ENCODE peak calls at places on chromosomes 3 and 15, in eight cellular contexts. B, C, E, D, F, N, Z and M are unnamed samples.

GRCh38 chr15:101049282-101049681 is 130.1 kb downstream of the LRRK1 start:
- DNase-seq in C (no peak), F (no peak), B (peak), Z (peak), N (no peak), D (peak), E (no peak), M (no peak)

GRCh38 chr15:70250208-70251201 is 152.8 kb upstream of the TLE3 start:
- DNase-seq in F (no peak), D (no peak), Z (no peak), N (no peak), C (no peak), E (no peak), B (peak), M (no peak)

GRCh38 chr3:192879346-192880031 is 38.2 kb downstream of the MB21D2 start:
- DNase-seq in C (no peak), N (no peak), Z (no peak), D (no peak), F (no peak), B (no peak), E (peak), M (no peak)

GRCh38 chr3:180049391-180049790 is 12.7 kb upstream of the PEX5L start:
- DNase-seq in D (no peak), F (no peak), E (no peak), B (no peak), Z (no peak), N (no peak), C (no peak), M (no peak)

GRCh38 chr3:42666022-42666421 is 12.5 kb downstream of the ZBTB47 start:
- DNase-seq in D (no peak), E (no peak), Z (no peak), C (no peak), F (no peak), N (no peak), B (no peak), M (no peak)

GRCh38 chr3:67941433-67942030 is 287.1 kb upstream of the SUCLG2 start:
- DNase-seq in C (no peak), E (no peak), B (no peak), Z (no peak), D (no peak), N (no peak), F (no peak), M (no peak)

GRCh38 chr3:84980456-84980855 is 21.7 kb downstream of the CADM2 start:
- DNase-seq in D (no peak), F (no peak), Z (no peak), B (no peak), N (no peak), C (no peak), E (no peak), M (no peak)

GRCh38 chr3:146803746-146804145 is 198.6 kb upstream of the PLSCR5 start:
- DNase-seq in F (no peak), Z (no peak), E (peak), D (no peak), C (no peak), N (no peak), B (no peak), M (no peak)

GRCh38 chr3:171116365-171116764 is 89.8 kb upstream of the SLC2A2 start:
- DNase-seq in B (no peak), E (peak), Z (no peak), C (no peak), N (no peak), D (no peak), F (no peak), M (no peak)

GRCh38 chr15:39583586-39584265 is 2.8 kb downstream of the THBS1 start:
- DNase-seq in E (peak), B (peak), N (peak), D (peak), C (no peak), Z (no peak), F (no peak), M (no peak)

GRCh38 chr3:168386301-168386700 is 290.6 kb upstream of the GOLIM4 start:
- DNase-seq in D (no peak), F (no peak), N (no peak), B (no peak), C (no peak), E (no peak), Z (no peak), M (no peak)

GRCh38 chr3:10933470-10933957 is 59.0 kb upstream of the SLC6A1 start:
- DNase-seq in F (no peak), B (no peak), N (peak), E (no peak), C (no peak), Z (no peak), D (no peak), M (no peak)

GRCh38 chr15:68677996-68678395 is 99.2 kb downstream of the CORO2B start:
- DNase-seq in C (no peak), D (no peak), F (no peak), Z (no peak), E (no peak), B (no peak), N (no peak), M (no peak)

GRCh38 chr15:32872606-32873291 is 154.9 kb downstream of the GREM1 start:
- DNase-seq in C (no peak), B (no peak), Z (no peak), E (peak), D (peak), F (no peak), N (peak), M (no peak)

GRCh38 chr3:129441782-129442181 is 1.8 kb downstream of the IFT122 start:
- DNase-seq in C (no peak), Z (peak), F (no peak), D (no peak), N (peak), E (peak), B (peak), M (no peak)
- H3K4me3 ChIP-seq in C (peak), Z (no peak), F (no peak), D (no peak), N (no peak), E (no peak), B (no peak), M (no peak)

DNA sequence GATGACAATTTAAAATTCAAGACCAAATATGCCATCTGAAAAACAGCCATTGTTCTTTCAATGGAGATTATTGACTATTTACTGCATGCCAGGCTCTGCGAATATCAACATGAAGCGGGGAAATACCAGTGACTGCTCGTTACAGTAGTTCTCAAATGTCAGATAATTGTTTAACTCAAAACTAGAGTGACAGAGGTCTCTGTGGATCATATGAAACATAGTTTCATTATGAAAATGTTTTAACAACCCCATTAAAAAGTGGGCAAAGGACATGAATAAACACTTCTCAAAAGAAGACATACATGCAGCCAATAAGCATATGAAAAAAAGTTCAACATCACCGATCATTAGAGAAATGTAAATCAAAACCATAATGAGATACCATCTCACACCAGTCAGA is 50.0 kb upstream of the GPR149 start:
- DNase-seq in Z (no peak), C (no peak), N (no peak), B (no peak), F (no peak), E (no peak), D (no peak), M (no peak)
- H3K4me3 ChIP-seq in Z (no peak), C (no peak), N (no peak), B (no peak), F (no peak), E (no peak), D (no peak), M (no peak)

DNA sequence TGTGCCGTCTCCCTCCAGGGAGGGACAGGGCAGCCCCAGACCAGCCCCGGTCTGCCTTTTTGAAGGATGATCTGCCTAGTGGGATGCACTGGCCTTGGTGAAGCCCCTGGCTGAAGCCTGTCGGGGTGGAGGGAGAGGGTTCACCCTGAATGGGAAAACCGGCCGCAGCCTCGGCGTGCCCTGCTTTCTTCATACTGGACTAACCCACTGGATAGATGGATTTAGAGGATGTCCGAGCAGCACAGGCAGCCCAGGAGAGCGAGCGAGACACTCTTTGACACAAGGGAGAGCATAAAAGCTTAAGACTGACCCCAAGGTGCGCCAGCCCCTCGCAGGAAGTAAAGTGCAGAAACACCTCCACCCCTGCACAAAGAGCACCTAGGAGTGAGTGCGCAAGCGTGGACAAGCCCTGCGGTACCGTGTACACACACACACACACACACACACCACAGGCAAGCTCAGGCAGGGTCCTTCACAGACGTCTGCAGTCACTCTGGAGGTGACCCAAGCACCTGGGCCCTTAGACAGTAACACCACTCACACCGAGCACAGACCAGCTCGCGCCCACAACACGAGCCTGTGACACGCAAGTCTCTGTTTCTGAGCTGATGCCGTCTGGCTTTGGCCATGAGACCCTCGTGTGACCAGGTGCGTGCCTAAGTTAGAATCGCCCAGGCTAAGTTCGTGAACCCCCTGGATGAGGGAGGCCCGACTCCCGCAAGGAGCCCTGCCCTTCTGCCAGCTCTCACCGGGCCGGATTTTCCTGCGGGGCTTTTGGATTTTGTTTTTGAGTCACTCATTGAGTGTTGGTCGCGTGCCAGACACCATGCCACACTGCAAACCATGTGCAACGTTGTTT is 11.3 kb downstream of the SEMA4B start:
- DNase-seq in D (peak), C (no peak), F (no peak), Z (no peak), N (no peak), E (peak), B (no peak), M (no peak)
- H3K4me3 ChIP-seq in D (no peak), C (no peak), F (no peak), Z (no peak), N (no peak), E (no peak), B (no peak), M (no peak)

GRCh38 chr3:197295871-197296270 is 2.5 kb downstream of the DLG1 start:
- DNase-seq in Z (no peak), C (no peak), D (no peak), B (no peak), N (no peak), F (no peak), E (no peak), M (peak)
- H3K4me3 ChIP-seq in Z (no peak), C (peak), D (peak), B (peak), N (peak), F (peak), E (peak), M (peak)

DNA sequence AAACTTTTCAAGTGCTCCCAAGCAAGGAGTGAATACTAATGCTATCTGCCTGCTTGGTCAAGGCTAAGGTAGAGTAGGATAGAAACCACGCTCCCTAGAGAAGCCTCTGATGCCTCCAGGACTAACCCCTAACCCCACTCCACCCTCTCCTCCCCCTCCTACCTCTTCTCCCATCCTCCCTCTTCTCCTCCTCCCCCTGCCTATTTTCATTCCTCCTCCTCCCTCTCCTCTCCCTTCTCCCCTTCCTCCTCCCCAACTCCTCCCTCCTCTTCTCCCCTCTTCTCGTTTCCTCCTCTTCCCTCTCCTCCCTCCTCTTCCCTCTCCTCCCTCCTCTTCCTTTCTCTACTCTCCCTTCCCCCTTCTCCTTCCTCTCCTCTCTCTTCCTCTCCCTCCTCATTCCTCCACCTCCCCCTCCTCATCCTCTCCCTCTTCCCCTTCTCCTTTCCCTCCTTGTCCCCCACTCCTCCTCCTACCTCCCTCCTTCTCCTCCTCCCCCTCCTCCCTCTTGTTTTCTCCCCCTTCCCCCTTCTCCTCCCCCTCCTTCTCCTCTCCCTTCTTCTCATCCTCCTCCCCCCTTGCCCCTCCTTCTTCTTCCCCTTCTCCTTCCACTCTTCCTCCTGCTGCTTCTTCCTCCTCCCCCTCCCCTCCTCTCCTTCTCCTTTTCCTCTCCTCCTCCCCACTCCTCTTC is 12.8 kb upstream of the MEX3B start:
- DNase-seq in N (no peak), Z (no peak), D (no peak), F (no peak), E (no peak), B (no peak), C (no peak), M (no peak)
- H3K4me3 ChIP-seq in N (no peak), Z (no peak), D (no peak), F (no peak), E (no peak), B (no peak), C (no peak), M (no peak)

GRCh38 chr15:63192604-63193206 is 3.3 kb downstream of the RAB8B start:
- DNase-seq in D (no peak), F (no peak), B (no peak), C (no peak), E (no peak), N (no peak), Z (no peak), M (peak)

GRCh38 chr15:63191895-63192603 is 2.6 kb downstream of the RAB8B start:
- DNase-seq in C (no peak), E (no peak), N (no peak), B (no peak), Z (no peak), F (peak), D (peak), M (peak)

GRCh38 chr15:63188937-63189871 is at the start of gene RAB8B:
- DNase-seq in F (peak), B (peak), C (peak), Z (peak), D (peak), N (peak), E (peak), M (peak)

GRCh38 chr15:63189955-63190691 is 717 bp downstream of the RAB8B start:
- DNase-seq in F (no peak), D (no peak), C (no peak), N (no peak), Z (no peak), B (no peak), E (peak), M (no peak)

GRCh38 chr15:63190993-63191392 is 1.6 kb downstream of the RAB8B start:
- DNase-seq in B (no peak), C (no peak), Z (no peak), N (no peak), E (no peak), F (no peak), D (no peak), M (no peak)
- H3K4me3 ChIP-seq in B (no peak), C (peak), Z (no peak), N (peak), E (peak), F (peak), D (peak), M (peak)

GRCh38 chr3:156973954-156974353 is 147.8 kb downstream of the LEKR1 start:
- DNase-seq in E (no peak), N (no peak), F (no peak), Z (no peak), C (no peak), B (no peak), D (no peak), M (no peak)

GRCh38 chr3:156976933-156977332 is 150.8 kb downstream of the LEKR1 start:
- DNase-seq in D (no peak), C (no peak), Z (no peak), F (no peak), N (peak), E (no peak), B (no peak), M (no peak)

GRCh38 chr3:156974931-156975330 is 148.8 kb downstream of the LEKR1 start:
- DNase-seq in E (no peak), B (no peak), F (no peak), C (no peak), N (no peak), Z (no peak), D (no peak), M (no peak)

GRCh38 chr3:156981005-156981404 is 154.9 kb downstream of the LEKR1 start:
- DNase-seq in N (no peak), E (no peak), Z (no peak), D (no peak), B (no peak), C (no peak), F (no peak), M (no peak)

DNA sequence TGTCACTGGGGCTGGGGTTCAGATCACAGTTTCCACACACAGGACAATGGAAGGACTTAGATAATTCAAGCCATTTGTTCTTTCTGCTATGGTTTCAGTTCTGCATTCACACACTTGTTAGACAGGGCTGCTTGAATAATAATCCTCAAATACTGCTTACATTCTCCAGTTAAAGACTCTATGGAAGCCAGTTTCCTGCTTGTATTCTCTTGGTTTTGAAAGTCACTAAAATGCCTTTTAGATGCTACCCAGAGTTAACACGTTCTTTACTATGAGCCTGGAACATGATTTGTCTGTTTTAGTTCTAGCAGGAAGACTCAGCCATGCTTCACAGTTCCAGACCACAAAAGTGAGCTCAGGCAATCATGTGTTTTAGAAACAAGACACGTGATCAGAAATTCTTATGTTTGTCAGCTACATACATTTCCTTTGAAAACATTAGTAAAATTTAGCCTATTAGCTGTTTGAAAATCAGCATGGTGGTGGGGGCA is 152.4 kb downstream of the LEKR1 start:
- DNase-seq in D (no peak), Z (no peak), B (no peak), F (peak), E (peak), C (no peak), N (peak), M (peak)
- H3K4me3 ChIP-seq in D (no peak), Z (no peak), B (no peak), F (no peak), E (no peak), C (no peak), N (no peak), M (no peak)

GRCh38 chr3:119595639-119596329 is 1.9 kb upstream of the PLA1A start:
- DNase-seq in C (no peak), N (no peak), F (no peak), B (no peak), D (no peak), E (peak), Z (no peak), M (no peak)
- H3K4me3 ChIP-seq in C (peak), N (peak), F (no peak), B (no peak), D (peak), E (no peak), Z (no peak), M (no peak)

DNA sequence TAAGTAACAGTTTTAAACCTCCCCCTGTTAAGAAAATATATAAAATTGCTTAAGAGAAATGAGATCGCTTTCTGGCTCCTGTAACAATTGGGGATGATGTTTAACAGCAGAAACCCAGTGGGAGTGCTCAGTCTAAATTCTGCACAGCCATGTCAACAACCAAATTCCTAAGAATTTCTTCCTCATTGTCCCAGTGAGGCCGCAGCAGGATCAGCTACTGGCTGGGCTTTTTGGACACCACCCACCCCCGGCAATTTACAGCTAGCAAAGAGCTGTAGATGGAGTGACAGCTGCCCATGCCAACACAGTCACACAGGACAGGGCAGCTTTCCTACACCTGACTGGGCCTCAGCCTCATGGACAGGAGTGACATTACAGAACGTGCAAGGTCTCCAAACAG is 942.9 kb downstream of the MCTP2 start:
- DNase-seq in F (no peak), Z (no peak), E (peak), D (no peak), N (peak), B (no peak), C (no peak), M (no peak)
- H3K4me3 ChIP-seq in F (no peak), Z (no peak), E (no peak), D (no peak), N (no peak), B (no peak), C (no peak), M (no peak)